ENCODE peak calls at places on chromosomes 1 and 21, in four cellular contexts. T, O, F and L are unnamed samples.

GRCh38 chr21:42047821-42048613 is 23.1 kb upstream of the UMODL1 start:
- DNase-seq in F (no peak), O (no peak), T (no peak), L (no peak)

GRCh38 chr1:223135176-223135575 is 7.9 kb downstream of the TLR5 start:
- DNase-seq in F (no peak), O (no peak), T (no peak), L (no peak)

GRCh38 chr1:7586031-7586941 is 184.8 kb upstream of the VAMP3 start:
- DNase-seq in T (no peak), O (no peak), F (peak; percentile 43), L (peak; percentile 74)

GRCh38 chr1:206430031-206430983 is 40.0 kb upstream of the IKBKE start:
- DNase-seq in T (no peak), F (no peak), O (no peak), L (no peak)

GRCh38 chr1:115400426-115400825 is 62.4 kb upstream of the NGF start:
- DNase-seq in T (no peak), F (no peak), O (no peak), L (no peak)

GRCh38 chr1:203669739-203670138 is 43.1 kb downstream of the ATP2B4 start:
- DNase-seq in F (no peak), T (no peak), O (no peak), L (no peak)

GRCh38 chr1:164804366-164804765 is 245.4 kb downstream of the PBX1 start:
- DNase-seq in T (no peak), O (no peak), F (no peak), L (no peak)

GRCh38 chr1:20726107-20726911 is 6.2 kb downstream of the SH2D5 start:
- DNase-seq in T (no peak), O (no peak), F (no peak), L (no peak)

GRCh38 chr1:910311-910880 is 13.3 kb upstream of the SAMD11 start:
- DNase-seq in F (no peak), T (no peak), O (no peak), L (no peak)

GRCh38 chr1:229411434-229412055 is 22.3 kb downstream of the ACTA1 start:
- DNase-seq in O (no peak), T (no peak), F (no peak), L (no peak)

GRCh38 chr1:162983671-162984425 is 85.3 kb upstream of the RGS4 start:
- DNase-seq in O (no peak), T (no peak), F (no peak), L (no peak)

GRCh38 chr1:13930151-13930550 is 230.2 kb downstream of the PRDM2 start:
- DNase-seq in T (peak; percentile 30), F (peak; percentile 49), O (no peak), L (peak; percentile 7)

GRCh38 chr1:157969693-157970485 is 23.6 kb upstream of the KIRREL1 start:
- DNase-seq in T (peak; percentile 41), O (no peak), F (peak; percentile 40), L (peak; percentile 55)

GRCh38 chr21:26027696-26028095 is 142.9 kb downstream of the APP start:
- DNase-seq in O (no peak), F (no peak), T (no peak), L (no peak)

GRCh38 chr1:170445096-170445495 is 86.9 kb upstream of the GORAB start:
- DNase-seq in F (no peak), T (no peak), O (no peak), L (no peak)

GRCh38 chr1:32989160-32989894 is 24.7 kb upstream of the RNF19B start:
- DNase-seq in O (no peak), T (no peak), F (peak; percentile 70), L (peak; percentile 94)

GRCh38 chr1:240114222-240114621 is 22.5 kb downstream of the FMN2 start:
- DNase-seq in F (no peak), T (no peak), O (no peak), L (no peak)

GRCh38 chr1:53481456-53481855 is 22.3 kb downstream of the DMRTB1 start:
- DNase-seq in F (no peak), O (no peak), T (no peak), L (no peak)

GRCh38 chr1:214155987-214156567 is 124.9 kb upstream of the SMYD2 start:
- DNase-seq in T (no peak), O (no peak), F (no peak), L (no peak)

GRCh38 chr1:155321577-155322497 is 1.1 kb downstream of the RUSC1 start:
- DNase-seq in T (no peak), O (no peak), F (no peak), L (no peak)

GRCh38 chr1:60051191-60051590 is 22.4 kb downstream of the C1orf87 start:
- DNase-seq in O (no peak), T (no peak), F (no peak), L (no peak)

GRCh38 chr1:167263784-167264464 is 43.2 kb downstream of the POU2F1 start:
- DNase-seq in T (peak; percentile 10), O (no peak), F (no peak), L (peak; percentile 82)

GRCh38 chr1:241419986-241420385 is 63.0 kb upstream of the RGS7 start:
- DNase-seq in F (no peak), O (no peak), T (no peak), L (no peak)

GRCh38 chr1:79497193-79497773 is 490.8 kb upstream of the ADGRL4 start:
- DNase-seq in F (peak; percentile 44), O (no peak), T (peak; percentile 17), L (peak; percentile 62)

GRCh38 chr1:66540434-66541032 is 6.6 kb downstream of the SGIP1 start:
- DNase-seq in F (no peak), O (no peak), T (no peak), L (no peak)

GRCh38 chr1:193070942-193071341 is 11.5 kb downstream of the RO60 start:
- DNase-seq in F (peak; percentile 28), T (no peak), O (no peak), L (no peak)

GRCh38 chr1:10975567-10976326 is 36.7 kb upstream of the TARDBP start:
- DNase-seq in T (no peak), F (no peak), O (no peak), L (no peak)

GRCh38 chr1:52504720-52505119 is 48.2 kb downstream of the TUT4 start:
- DNase-seq in T (no peak), O (no peak), F (no peak), L (no peak)

GRCh38 chr1:159436469-159436868 is 3.1 kb upstream of the OR10J1 start:
- DNase-seq in T (no peak), F (no peak), O (no peak), L (peak; percentile 68)

GRCh38 chr1:9557624-9558023 is 18.4 kb downstream of the SLC25A33 start:
- DNase-seq in F (no peak), O (no peak), T (no peak), L (no peak)

GRCh38 chr1:219701453-219701852 is 88.5 kb upstream of the ZC3H11B start:
- DNase-seq in F (no peak), O (no peak), T (no peak), L (no peak)

GRCh38 chr21:43364851-43365424 is 62.0 kb downstream of the SIK1 start:
- DNase-seq in F (no peak), O (no peak), T (no peak), L (no peak)

GRCh38 chr1:94535879-94536278 is 5.7 kb downstream of the F3 start:
- DNase-seq in T (no peak), F (no peak), O (no peak), L (no peak)

GRCh38 chr1:56532359-56532696 is 47.0 kb downstream of the PLPP3 start:
- DNase-seq in T (no peak), F (no peak), O (no peak), L (no peak)

GRCh38 chr1:53166912-53167311 is 24.5 kb upstream of the SLC1A7 start:
- DNase-seq in T (no peak), O (no peak), F (no peak), L (no peak)